ENCODE peak calls at places on chromosomes 5 and 9, in four cellular contexts. W, J, L and E are unnamed samples.

GRCh38 chr9:112755059-112755458 is 4.5 kb downstream of the SNX30 start:
- DNase-seq in W (no peak), J (no peak), L (no peak), E (no peak)

GRCh38 chr5:178331491-178331981 is 98.9 kb upstream of the PHYKPL start:
- DNase-seq in W (peak), J (no peak), L (no peak), E (peak)

GRCh38 chr5:657570-657969 is 35.6 kb downstream of the TPPP start:
- DNase-seq in W (no peak), J (peak), L (no peak), E (no peak)

GRCh38 chr5:134967607-134968006 is at the start of gene CATSPER3:
- DNase-seq in W (no peak), J (no peak), L (no peak), E (no peak)

GRCh38 chr9:7376838-7377237 is 422.7 kb downstream of the DMAC1 start:
- DNase-seq in W (no peak), J (peak), L (no peak), E (no peak)

GRCh38 chr5:155794801-155795200 is 532.2 kb upstream of the SGCD start:
- DNase-seq in W (no peak), J (peak), L (no peak), E (no peak)

GRCh38 chr9:109012009-109012875 is 1.1 kb downstream of the CTNNAL1 start:
- DNase-seq in W (peak), J (peak), L (peak), E (peak)

GRCh38 chr5:136457390-136458094 is 92.2 kb upstream of the TRPC7 start:
- DNase-seq in W (no peak), J (no peak), L (no peak), E (no peak)

GRCh38 chr9:8895498-8896224 is 1096.1 kb upstream of the DMAC1 start:
- DNase-seq in W (no peak), J (peak), L (no peak), E (no peak)

GRCh38 chr5:5165541-5166002 is 25.4 kb downstream of the ADAMTS16 start:
- DNase-seq in W (no peak), J (peak), L (no peak), E (no peak)

GRCh38 chr9:111896942-111897830 is 572 bp downstream of the UGCG start:
- DNase-seq in W (peak), J (peak), L (no peak), E (no peak)

GRCh38 chr9:93133641-93134017 is 422 bp downstream of the NINJ1 start:
- DNase-seq in W (peak), J (peak), L (peak), E (peak)

GRCh38 chr5:6633469-6634326 is 458 bp downstream of the SRD5A1 start:
- DNase-seq in W (no peak), J (no peak), L (no peak), E (no peak)

GRCh38 chr5:52915176-52915875 is 73.8 kb upstream of the ITGA2 start:
- DNase-seq in W (no peak), J (peak), L (peak), E (no peak)

GRCh38 chr5:51381801-51382507 is 1.3 kb upstream of the ISL1 start:
- DNase-seq in W (no peak), J (no peak), L (no peak), E (no peak)

GRCh38 chr5:16536818-16537217 is 71.2 kb upstream of the ZNF622 start:
- DNase-seq in W (no peak), J (no peak), L (no peak), E (no peak)
- TF ChIP-seq CTCF in W (no peak), J (no peak), L (no peak), E (no peak)

GRCh38 chr5:10625700-10626472 is 62.0 kb downstream of the ANKRD33B start:
- DNase-seq in W (peak), J (no peak), L (no peak), E (no peak)

GRCh38 chr5:10628601-10629000 is 64.7 kb downstream of the ANKRD33B start:
- DNase-seq in W (no peak), J (no peak), L (no peak), E (no peak)

GRCh38 chr5:10629661-10630060 is 65.8 kb downstream of the ANKRD33B start:
- DNase-seq in W (peak), J (no peak), L (no peak), E (no peak)

GRCh38 chr5:10626473-10627013 is 62.7 kb downstream of the ANKRD33B start:
- DNase-seq in W (peak), J (no peak), L (no peak), E (no peak)

GRCh38 chr5:10627185-10628115 is 63.6 kb downstream of the ANKRD33B start:
- DNase-seq in W (peak), J (peak), L (peak), E (no peak)
- TF ChIP-seq CTCF in W (peak), J (peak), L (peak), E (peak)

DNA sequence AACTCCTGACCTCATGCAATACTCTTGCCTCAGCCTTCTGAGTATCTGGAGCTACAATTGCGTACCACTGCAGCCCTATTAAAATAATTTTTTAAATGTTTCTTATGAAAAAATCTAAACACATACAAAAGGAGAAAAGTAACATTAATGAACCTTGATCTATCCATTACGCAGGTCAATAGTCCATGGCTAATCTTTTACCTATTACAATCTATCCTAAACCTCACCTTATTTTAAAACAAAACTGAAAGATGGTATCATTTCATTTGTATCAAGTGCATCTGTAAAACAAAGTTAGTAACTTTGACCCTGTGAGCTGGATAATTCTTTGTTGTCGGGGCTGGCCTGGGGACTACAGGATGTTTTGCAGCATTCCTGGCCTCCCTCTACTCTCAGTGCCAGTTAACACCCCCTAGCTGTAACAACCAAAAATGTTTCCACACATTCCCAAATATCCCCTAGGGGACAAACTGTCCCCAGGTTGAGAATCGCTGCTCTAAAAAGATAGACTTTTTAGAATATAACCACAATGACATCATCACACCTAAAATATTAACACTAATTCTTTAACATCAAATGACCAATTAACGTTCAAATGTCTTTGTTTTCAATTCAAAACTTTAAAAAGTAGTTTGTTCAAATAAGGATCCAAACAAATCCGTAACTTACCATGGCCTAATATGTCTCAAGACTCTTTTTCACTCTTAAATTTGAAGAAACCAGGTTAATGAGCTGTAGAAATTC is 54.8 kb downstream of the RNF38 start:
- DNase-seq in W (no peak), J (no peak), L (no peak), E (no peak)
- TF ChIP-seq CTCF in W (no peak), J (no peak), L (no peak), E (peak)

DNA sequence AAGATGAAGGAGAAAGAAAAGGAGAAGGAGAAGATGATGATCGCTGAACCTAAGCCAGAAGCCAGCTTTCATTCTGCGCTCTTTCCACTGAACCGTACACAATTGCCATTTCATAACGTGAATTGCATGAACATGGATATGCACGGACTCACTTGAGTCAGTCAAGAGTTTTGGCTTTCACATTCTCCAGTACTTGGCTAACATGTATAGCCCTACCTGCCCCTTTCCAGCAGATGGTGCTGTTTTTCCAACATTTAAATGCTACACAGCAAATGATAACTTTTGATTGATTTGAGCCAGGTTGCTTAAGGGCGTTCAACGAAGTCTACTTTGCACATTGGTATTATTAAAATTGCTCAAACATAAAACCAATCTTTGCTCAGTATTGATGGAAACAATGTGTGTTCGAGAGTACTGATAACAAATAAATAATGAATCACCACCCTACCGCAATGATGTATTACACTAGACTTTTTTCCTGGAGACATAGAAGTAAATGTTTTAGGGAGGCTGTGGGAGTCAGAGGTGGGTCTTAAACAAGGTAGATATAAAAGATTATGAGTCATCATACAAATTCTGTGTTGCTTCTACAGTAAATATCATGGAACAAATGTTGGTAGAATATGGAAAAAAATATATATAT is 196.4 kb downstream of the TRPM3 start:
- DNase-seq in W (no peak), J (peak), L (no peak), E (no peak)
- TF ChIP-seq CTCF in W (peak), J (peak), L (no peak), E (peak)